ENCODE peak calls at places on chromosomes 5 and 9, in five cellular contexts. R is MM.1S, X is SK-N-SH, G is neural progenitor cell, W is GM23248. E is an unnamed sample. For H3K27me3, the result is how much of the 10 kb centered on the place peaks cover.

GRCh38 chr5:6358434-6358820 is 19.9 kb downstream of the MED10 start:
- DNase-seq in W (no peak), G (peak), R (no peak), X (no peak), E (no peak)

GRCh38 chr5:142343531-142343930 is 18.7 kb upstream of the SPRY4 start:
- DNase-seq in G (no peak), W (no peak), R (no peak), X (no peak), E (no peak)

GRCh38 chr5:173020643-173021042 is 35.5 kb upstream of the CREBRF start:
- DNase-seq in X (no peak), G (no peak), R (no peak), W (no peak), E (no peak)

GRCh38 chr9:89905628-89906338 is 301.0 kb downstream of the GADD45G start:
- DNase-seq in R (no peak), X (no peak), G (no peak), W (no peak), E (no peak)

GRCh38 chr5:120159155-120159554 is 304.9 kb upstream of the PRR16 start:
- DNase-seq in G (no peak), W (no peak), R (no peak), X (no peak), E (no peak)

GRCh38 chr5:169696621-169697517 is 59.8 kb downstream of the DOCK2 start:
- DNase-seq in W (peak), G (no peak), X (no peak), R (no peak), E (no peak)

GRCh38 chr9:98929866-98930265 is 13.8 kb upstream of the COL15A1 start:
- DNase-seq in G (no peak), W (no peak), X (no peak), R (no peak), E (peak)

GRCh38 chr9:18800579-18800978 is 232.4 kb downstream of the SAXO1 start:
- DNase-seq in R (no peak), G (no peak), W (no peak), X (no peak), E (no peak)

GRCh38 chr9:92790542-92791527 is 26.2 kb upstream of the BICD2 start:
- DNase-seq in X (peak), G (peak), R (peak), W (peak), E (peak)

GRCh38 chr5:177087707-177088005 is 941 bp downstream of the FGFR4 start:
- DNase-seq in X (no peak), G (no peak), R (no peak), W (no peak), E (no peak)

GRCh38 chr9:99069532-99069931 is 35.4 kb upstream of the TGFBR1 start:
- DNase-seq in X (no peak), W (no peak), G (no peak), R (no peak), E (no peak)

GRCh38 chr5:14687023-14687665 is 22.6 kb downstream of the OTULIN start:
- DNase-seq in W (peak), X (no peak), R (no peak), G (no peak), E (no peak)

GRCh38 chr9:128503870-128504269 is 649 bp upstream of the GLE1 start:
- DNase-seq in R (peak), W (peak), G (peak), X (peak), E (no peak)

GRCh38 chr5:93395891-93396465 is 185.0 kb downstream of the NR2F1-AS1 start:
- DNase-seq in W (no peak), G (no peak), R (no peak), X (no peak), E (no peak)

GRCh38 chr9:136255896-136256890 is 10.6 kb upstream of the QSOX2 start:
- DNase-seq in R (no peak), W (no peak), G (peak), X (no peak), E (no peak)

GRCh38 chr9:93503381-93503780 is 50.0 kb upstream of the FAM120AOS start:
- DNase-seq in W (no peak), R (no peak), G (no peak), X (no peak), E (no peak)

GRCh38 chr5:127472700-127473099 is 44.7 kb upstream of the PRRC1 start:
- DNase-seq in G (no peak), W (no peak), X (no peak), R (no peak), E (no peak)

GRCh38 chr5:151772868-151773561 is 1.3 kb downstream of the G3BP1 start:
- DNase-seq in W (peak), R (no peak), X (no peak), G (no peak), E (peak)

GRCh38 chr5:1548702-1549523 is 25.2 kb upstream of the LPCAT1 start:
- DNase-seq in R (no peak), X (no peak), W (no peak), G (no peak), E (no peak)

GRCh38 chr9:110808599-110808980 is 140.0 kb downstream of the MUSK start:
- DNase-seq in W (no peak), G (no peak), X (no peak), R (peak), E (no peak)

DNA sequence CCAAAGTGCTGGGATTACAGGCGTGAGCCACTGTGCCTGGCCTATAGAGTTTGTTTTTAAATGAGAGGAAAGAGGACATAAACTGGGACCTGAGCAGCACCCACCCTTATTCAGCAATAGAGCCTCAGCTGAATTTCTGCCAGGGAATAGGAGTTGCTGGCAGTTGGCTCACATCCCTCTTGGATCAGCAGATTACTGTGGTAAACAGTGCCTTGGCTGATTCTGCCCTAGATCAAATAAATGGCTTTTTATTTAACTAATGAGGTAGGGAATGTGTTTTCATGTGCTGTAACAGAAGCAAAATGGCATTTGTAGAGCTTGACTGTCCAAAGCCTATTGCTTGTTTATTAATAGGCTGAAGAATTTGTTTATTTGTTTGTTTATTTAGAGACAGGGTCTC is 2.1 kb downstream of the ARHGEF37 start:
- DNase-seq in W (peak), G (no peak), R (no peak), X (no peak), E (peak)
- H3K4me3 ChIP-seq in W (no peak), G (no peak), R (no peak), X (no peak), E (no peak)

GRCh38 chr9:126683698-126684044 is 69.9 kb downstream of the LMX1B start:
- DNase-seq in X (no peak), W (no peak), R (no peak), G (no peak), E (no peak)

GRCh38 chr9:126681336-126681735 is 67.6 kb downstream of the LMX1B start:
- DNase-seq in X (no peak), G (no peak), R (no peak), W (no peak), E (no peak)

GRCh38 chr9:126684345-126684744 is 70.6 kb downstream of the LMX1B start:
- DNase-seq in G (no peak), W (no peak), R (no peak), X (no peak), E (no peak)

GRCh38 chr9:126682113-126682810 is 68.5 kb downstream of the LMX1B start:
- DNase-seq in G (peak), R (no peak), W (no peak), X (no peak), E (no peak)

DNA sequence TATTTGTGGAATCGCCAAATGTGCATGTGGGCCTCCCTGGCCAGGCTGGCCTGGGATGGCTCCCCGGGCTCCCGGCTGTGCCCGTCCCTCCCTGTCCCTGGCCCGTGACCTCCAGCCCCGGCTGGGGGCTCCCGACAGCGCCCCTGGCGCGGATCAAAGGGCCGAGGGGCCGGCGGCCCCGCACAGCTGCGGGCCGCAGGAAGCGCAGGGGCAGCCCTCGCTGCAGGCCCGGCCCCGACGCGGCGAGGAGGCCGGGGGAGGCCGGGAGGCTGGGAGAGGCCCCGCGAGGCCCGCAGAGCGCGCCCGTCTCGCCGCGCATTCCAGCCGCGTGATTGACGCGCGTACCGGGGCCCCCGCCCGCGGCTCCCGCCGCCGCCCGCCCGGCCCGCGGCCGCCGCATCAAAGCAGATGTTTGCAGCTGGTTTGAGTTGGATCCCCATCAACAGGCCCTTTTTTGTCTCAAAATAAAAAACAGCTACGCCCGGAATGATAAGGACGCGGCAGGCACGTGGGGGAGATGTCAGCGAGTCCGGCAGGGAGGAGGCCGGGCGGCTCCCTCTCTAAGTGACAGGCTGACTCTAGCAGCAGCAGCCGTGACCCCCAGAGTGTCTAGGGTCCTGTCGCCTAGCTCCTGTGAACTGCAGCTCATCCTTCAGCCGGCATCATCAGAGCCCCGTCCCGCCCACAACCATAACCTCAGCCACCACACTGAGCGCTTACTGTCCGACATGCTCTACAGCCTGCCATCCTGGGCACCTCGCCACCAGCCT is 69.4 kb downstream of the LMX1B start:
- DNase-seq in W (peak), G (peak), X (peak), R (no peak), E (no peak)
- H3K27me3 ChIP-seq in W (under half), G (half or more), X (half or more), R (half or more), E (half or more)

GRCh38 chr5:118952992-118953651 is 35.2 kb downstream of the DTWD2 start:
- DNase-seq in W (peak), X (no peak), G (no peak), R (no peak), E (no peak)
- TF ChIP-seq EZH2phosphoT487 in W (no peak), X (no peak), G (no peak), R (no peak), E (no peak)

DNA sequence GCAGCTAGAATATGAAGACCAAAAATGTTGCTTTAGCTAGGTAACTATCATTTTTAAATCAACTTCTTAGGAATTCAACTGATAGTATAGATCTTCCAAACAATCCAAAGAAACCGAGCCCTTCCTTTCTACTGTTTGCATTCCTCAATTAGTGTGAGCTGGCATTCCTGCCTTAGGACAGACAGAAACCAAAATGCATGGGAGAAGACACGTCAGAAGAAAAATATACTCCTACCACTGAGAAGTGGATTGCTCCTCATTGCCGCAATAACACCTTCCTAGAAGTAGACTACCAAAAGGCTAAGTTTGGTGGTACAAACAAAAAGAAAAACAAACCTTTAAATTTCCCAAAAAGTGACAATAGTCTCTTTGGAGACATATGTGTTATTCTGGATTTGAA is 440.0 kb downstream of the SEMA5A start:
- DNase-seq in G (no peak), X (no peak), R (no peak), W (no peak), E (no peak)
- H3K4me3 ChIP-seq in G (no peak), X (no peak), R (no peak), W (no peak), E (no peak)

DNA sequence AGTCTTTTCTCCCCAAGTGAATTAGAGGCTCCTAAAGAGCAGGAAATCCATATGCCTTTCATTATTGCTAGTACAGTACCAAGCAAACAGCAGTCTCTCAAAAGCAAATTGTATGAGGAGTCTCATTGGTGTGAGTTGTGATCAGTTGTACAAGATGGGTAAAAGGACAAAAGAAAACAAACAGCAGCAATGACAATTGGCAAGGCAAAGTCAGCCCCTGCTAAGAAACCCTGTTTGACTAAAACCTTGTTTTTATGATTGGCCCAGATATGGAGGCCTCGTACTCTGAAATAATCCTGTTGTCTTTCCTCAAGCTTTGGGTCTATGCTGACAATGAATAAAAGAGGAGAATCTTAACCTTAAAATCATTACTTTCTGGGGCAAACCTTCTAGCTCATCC is 69.8 kb downstream of the FOXD1 start:
- DNase-seq in R (no peak), W (no peak), G (no peak), X (no peak), E (no peak)
- H3K27me3 ChIP-seq in R (under half), W (under half), G (under half), X (under half), E (under half)

GRCh38 chr5:17147225-17148120 is 70.0 kb upstream of the BASP1 start:
- DNase-seq in X (no peak), W (no peak), G (peak), R (no peak), E (no peak)

GRCh38 chr5:17143335-17143734 is 74.1 kb upstream of the BASP1 start:
- DNase-seq in G (no peak), W (no peak), R (no peak), X (no peak), E (no peak)

GRCh38 chr5:17148481-17148880 is 69.0 kb upstream of the BASP1 start:
- DNase-seq in W (no peak), G (no peak), X (no peak), R (no peak), E (no peak)

GRCh38 chr5:17149786-17150185 is 67.6 kb upstream of the BASP1 start:
- DNase-seq in X (no peak), W (no peak), R (no peak), G (no peak), E (no peak)

DNA sequence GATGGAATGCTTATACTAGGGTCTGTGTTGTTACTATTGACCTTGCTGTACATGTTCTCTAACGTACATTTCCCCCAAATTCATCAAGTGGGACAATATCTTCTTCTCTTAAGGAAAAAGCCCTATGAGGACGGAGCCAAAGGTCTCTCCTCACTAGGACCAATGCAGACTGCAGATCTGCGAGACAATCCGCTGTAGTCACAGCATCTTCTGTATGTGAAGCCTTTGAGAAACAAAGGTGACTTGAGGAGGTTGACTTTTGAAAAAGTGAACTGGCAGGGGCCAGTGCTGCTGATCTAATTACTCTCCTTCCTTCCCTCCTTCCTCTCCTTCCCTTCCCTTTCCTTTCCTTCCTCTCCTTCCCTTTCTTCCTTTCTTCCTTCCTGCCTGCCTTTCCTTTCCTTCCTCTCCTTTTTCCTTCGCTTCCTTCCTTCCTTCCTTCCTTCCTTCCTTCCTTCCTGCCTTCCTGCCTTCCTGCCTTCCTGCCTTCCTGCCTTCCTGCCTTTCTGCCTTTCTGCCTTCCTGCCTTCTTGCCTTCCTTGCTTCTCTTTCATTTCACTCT is 71.1 kb upstream of the BASP1 start:
- DNase-seq in X (no peak), W (no peak), G (no peak), R (no peak), E (no peak)
- TF ChIP-seq EZH2phosphoT487 in X (no peak), W (no peak), G (no peak), R (no peak), E (no peak)

GRCh38 chr5:55851675-55851979 is 470 bp downstream of the IL31RA start:
- DNase-seq in W (no peak), X (no peak), R (no peak), G (no peak), E (no peak)
- H3K4me3 ChIP-seq in W (peak), X (no peak), R (no peak), G (no peak), E (no peak)

DNA sequence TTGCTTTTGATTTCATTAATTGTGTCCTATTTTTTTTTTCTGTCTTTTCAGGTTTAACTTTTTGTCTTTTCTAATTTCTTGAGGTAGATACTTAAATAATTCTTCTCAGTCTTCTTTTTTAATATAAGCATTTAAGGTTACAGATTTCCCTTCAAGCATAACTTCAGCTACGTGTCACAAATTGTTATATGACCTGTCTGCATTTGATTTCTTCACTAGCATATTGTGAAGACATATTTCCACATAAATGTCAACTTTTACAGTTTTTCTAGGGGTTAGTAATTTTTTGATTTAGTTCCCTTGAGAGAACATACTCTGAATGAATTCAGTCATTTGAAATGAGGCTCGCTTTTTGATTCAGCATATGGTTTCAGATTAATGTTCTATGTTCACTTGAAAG is 35.6 kb downstream of the RASA1 start:
- DNase-seq in G (no peak), R (no peak), X (no peak), W (no peak), E (no peak)
- H3K27me3 ChIP-seq in G (under half), R (under half), X (under half), W (under half), E (under half)

GRCh38 chr9:131214457-131214856 is 61.9 kb downstream of the FAM78A start:
- DNase-seq in W (peak), R (no peak), G (no peak), X (no peak), E (no peak)
- TF ChIP-seq EZH2phosphoT487 in W (no peak), R (no peak), G (no peak), X (no peak), E (no peak)